ENCODE peak calls at places on chromosomes 12 and 14, in four cellular contexts. One of them, this sample, is unnamed.

GRCh38 chr12:120276734-120277133 is 11.2 kb upstream of the PXN start:
- DNase-seq in A549: no peak
- DNase-seq in esophagus muscularis mucosa: no peak
- DNase-seq in pancreas: no peak
- DNase-seq in this sample: no peak

GRCh38 chr12:72570601-72571000 is 298.4 kb downstream of the TRHDE start:
- DNase-seq in A549: no peak
- DNase-seq in esophagus muscularis mucosa: no peak
- DNase-seq in pancreas: no peak
- DNase-seq in this sample: no peak

GRCh38 chr12:114174326-114174725 is 208.2 kb upstream of the RBM19 start:
- DNase-seq in A549: no peak
- DNase-seq in esophagus muscularis mucosa: no peak
- DNase-seq in pancreas: no peak
- DNase-seq in this sample: no peak

GRCh38 chr12:26224657-26225056 is 29.3 kb downstream of the SSPN start:
- DNase-seq in A549: no peak
- DNase-seq in esophagus muscularis mucosa: no peak
- DNase-seq in pancreas: no peak
- DNase-seq in this sample: no peak

GRCh38 chr14:25394791-25395391 is 344.9 kb upstream of the STXBP6 start:
- DNase-seq in A549: no peak
- DNase-seq in esophagus muscularis mucosa: no peak
- DNase-seq in pancreas: no peak
- DNase-seq in this sample: no peak

GRCh38 chr12:9214536-9214935 is 6.3 kb upstream of the PZP start:
- DNase-seq in A549: no peak
- DNase-seq in esophagus muscularis mucosa: no peak
- DNase-seq in pancreas: no peak
- DNase-seq in this sample: no peak

GRCh38 chr12:48221645-48222044 is 18.6 kb upstream of the OR10AD1 start:
- DNase-seq in A549: no peak
- DNase-seq in esophagus muscularis mucosa: no peak
- DNase-seq in pancreas: no peak
- DNase-seq in this sample: no peak

GRCh38 chr12:84599539-84599938 is 313.1 kb downstream of the SLC6A15 start:
- DNase-seq in A549: no peak
- DNase-seq in esophagus muscularis mucosa: no peak
- DNase-seq in pancreas: no peak
- DNase-seq in this sample: no peak

GRCh38 chr12:90167501-90167900 is 458.9 kb upstream of the ATP2B1 start:
- DNase-seq in A549: no peak
- DNase-seq in esophagus muscularis mucosa: no peak
- DNase-seq in pancreas: no peak
- DNase-seq in this sample: no peak

GRCh38 chr12:89556976-89557375 is 31.1 kb upstream of the POC1B start:
- DNase-seq in A549: no peak
- DNase-seq in esophagus muscularis mucosa: no peak
- DNase-seq in pancreas: no peak
- DNase-seq in this sample: no peak

GRCh38 chr12:39935839-39936238 is 170.0 kb downstream of the SLC2A13 start:
- DNase-seq in A549: no peak
- DNase-seq in esophagus muscularis mucosa: no peak
- DNase-seq in pancreas: no peak
- DNase-seq in this sample: no peak

GRCh38 chr14:78153069-78153351 is 17.2 kb upstream of the NRXN3 start:
- DNase-seq in A549: no peak
- DNase-seq in esophagus muscularis mucosa: no peak
- DNase-seq in pancreas: no peak
- DNase-seq in this sample: no peak

GRCh38 chr14:104319489-104320241 is 181.3 kb downstream of the KIF26A start:
- DNase-seq in A549: no peak
- DNase-seq in esophagus muscularis mucosa: no peak
- DNase-seq in pancreas: no peak
- DNase-seq in this sample: no peak

GRCh38 chr14:58598028-58598850 is 39.5 kb upstream of the DACT1 start:
- DNase-seq in A549: no peak
- DNase-seq in esophagus muscularis mucosa: peak
- DNase-seq in pancreas: no peak
- DNase-seq in this sample: no peak

GRCh38 chr12:53207042-53207441 is at the start of gene ITGB7:
- DNase-seq in A549: no peak
- DNase-seq in esophagus muscularis mucosa: no peak
- DNase-seq in pancreas: no peak
- DNase-seq in this sample: no peak

GRCh38 chr14:74723134-74723533 is 10.2 kb downstream of the FCF1 start:
- DNase-seq in A549: no peak
- DNase-seq in esophagus muscularis mucosa: no peak
- DNase-seq in pancreas: no peak
- DNase-seq in this sample: no peak

GRCh38 chr12:38904932-38905479 is 385 bp downstream of the CPNE8 start:
- DNase-seq in A549: peak
- DNase-seq in esophagus muscularis mucosa: peak
- DNase-seq in pancreas: peak
- DNase-seq in this sample: peak

GRCh38 chr12:56311003-56311402 is 4.8 kb downstream of the CNPY2 start:
- DNase-seq in A549: no peak
- DNase-seq in esophagus muscularis mucosa: no peak
- DNase-seq in pancreas: no peak
- DNase-seq in this sample: no peak

GRCh38 chr14:86013663-86014062 is 483.7 kb downstream of the FLRT2 start:
- DNase-seq in A549: no peak
- DNase-seq in esophagus muscularis mucosa: no peak
- DNase-seq in pancreas: no peak
- DNase-seq in this sample: no peak

GRCh38 chr12:101915856-101916255 is 38.5 kb downstream of the DRAM1 start:
- DNase-seq in A549: no peak
- DNase-seq in esophagus muscularis mucosa: no peak
- DNase-seq in pancreas: no peak
- DNase-seq in this sample: no peak

GRCh38 chr12:93519859-93520258 is 52.5 kb downstream of the MRPL42 start:
- DNase-seq in A549: no peak
- DNase-seq in esophagus muscularis mucosa: peak
- DNase-seq in pancreas: no peak
- DNase-seq in this sample: no peak

GRCh38 chr14:90805662-90806548 is 10.3 kb downstream of the TTC7B start:
- DNase-seq in A549: no peak
- DNase-seq in esophagus muscularis mucosa: no peak
- DNase-seq in pancreas: no peak
- DNase-seq in this sample: no peak

GRCh38 chr12:84825149-84825548 is 87.5 kb downstream of the SLC6A15 start:
- DNase-seq in A549: no peak
- DNase-seq in esophagus muscularis mucosa: no peak
- DNase-seq in pancreas: no peak
- DNase-seq in this sample: no peak

GRCh38 chr12:110217996-110218674 is 62.9 kb upstream of the ATP2A2 start:
- DNase-seq in A549: no peak
- DNase-seq in esophagus muscularis mucosa: no peak
- DNase-seq in pancreas: no peak
- DNase-seq in this sample: no peak
- H3K27ac ChIP-seq in A549: no peak
- H3K27ac ChIP-seq in esophagus muscularis mucosa: no peak
- H3K27ac ChIP-seq in pancreas: no peak
- H3K27ac ChIP-seq in this sample: no peak

GRCh38 chr12:112617191-112617505 is 174.4 kb upstream of the RPH3A start:
- DNase-seq in A549: no peak
- DNase-seq in esophagus muscularis mucosa: no peak
- DNase-seq in pancreas: no peak
- DNase-seq in this sample: no peak
- H3K27ac ChIP-seq in A549: no peak
- H3K27ac ChIP-seq in esophagus muscularis mucosa: no peak
- H3K27ac ChIP-seq in pancreas: no peak
- H3K27ac ChIP-seq in this sample: no peak

GRCh38 chr14:61489932-61490331 is 168.6 kb downstream of the PRKCH start:
- DNase-seq in A549: no peak
- DNase-seq in esophagus muscularis mucosa: no peak
- DNase-seq in pancreas: no peak
- DNase-seq in this sample: peak
- H3K27ac ChIP-seq in A549: peak
- H3K27ac ChIP-seq in esophagus muscularis mucosa: peak
- H3K27ac ChIP-seq in pancreas: no peak
- H3K27ac ChIP-seq in this sample: peak

GRCh38 chr12:2095878-2096277 is 43.1 kb downstream of the CACNA1C start:
- DNase-seq in A549: no peak
- DNase-seq in esophagus muscularis mucosa: no peak
- DNase-seq in pancreas: no peak
- DNase-seq in this sample: no peak
- H3K27ac ChIP-seq in A549: no peak
- H3K27ac ChIP-seq in esophagus muscularis mucosa: peak
- H3K27ac ChIP-seq in pancreas: no peak
- H3K27ac ChIP-seq in this sample: peak

GRCh38 chr12:44464180-44464579 is 411.9 kb downstream of the NELL2 start:
- DNase-seq in A549: no peak
- DNase-seq in esophagus muscularis mucosa: no peak
- DNase-seq in pancreas: no peak
- DNase-seq in this sample: no peak
- H3K27ac ChIP-seq in A549: no peak
- H3K27ac ChIP-seq in esophagus muscularis mucosa: no peak
- H3K27ac ChIP-seq in pancreas: no peak
- H3K27ac ChIP-seq in this sample: no peak

GRCh38 chr12:95096852-95097251 is 23.4 kb upstream of the NR2C1 start:
- DNase-seq in A549: no peak
- DNase-seq in esophagus muscularis mucosa: no peak
- DNase-seq in pancreas: no peak
- DNase-seq in this sample: no peak
- H3K27ac ChIP-seq in A549: peak
- H3K27ac ChIP-seq in esophagus muscularis mucosa: peak
- H3K27ac ChIP-seq in pancreas: no peak
- H3K27ac ChIP-seq in this sample: no peak

GRCh38 chr12:67067453-67068203 is 201.5 kb upstream of the CAND1 start:
- DNase-seq in A549: no peak
- DNase-seq in esophagus muscularis mucosa: no peak
- DNase-seq in pancreas: no peak
- DNase-seq in this sample: no peak

GRCh38 chr12:67068204-67068731 is 200.9 kb upstream of the CAND1 start:
- DNase-seq in A549: no peak
- DNase-seq in esophagus muscularis mucosa: no peak
- DNase-seq in pancreas: peak
- DNase-seq in this sample: no peak

GRCh38 chr12:67069451-67070306 is 199.5 kb upstream of the CAND1 start:
- DNase-seq in A549: peak
- DNase-seq in esophagus muscularis mucosa: no peak
- DNase-seq in pancreas: peak
- DNase-seq in this sample: peak

GRCh38 chr12:67070307-67070600 is 198.9 kb upstream of the CAND1 start:
- DNase-seq in A549: no peak
- DNase-seq in esophagus muscularis mucosa: no peak
- DNase-seq in pancreas: no peak
- DNase-seq in this sample: no peak

GRCh38 chr12:67068773-67069450 is 200.2 kb upstream of the CAND1 start:
- DNase-seq in A549: peak
- DNase-seq in esophagus muscularis mucosa: no peak
- DNase-seq in pancreas: peak
- DNase-seq in this sample: no peak
- H3K27ac ChIP-seq in A549: peak
- H3K27ac ChIP-seq in esophagus muscularis mucosa: peak
- H3K27ac ChIP-seq in pancreas: no peak
- H3K27ac ChIP-seq in this sample: no peak